ENCODE peak calls at places on chromosomes 1 and 21, in four cellular contexts. I, T, E and K are unnamed samples.

GRCh38 chr21:18253252-18253651 is 8.6 kb downstream of the CHODL start:
- DNase-seq in E (no peak), T (no peak), I (no peak), K (no peak)

GRCh38 chr1:19425643-19426245 is 59.6 kb downstream of the CAPZB start:
- DNase-seq in T (no peak), E (no peak), I (no peak), K (no peak)

GRCh38 chr1:203765029-203765837 is at the start of gene LAX1:
- DNase-seq in T (no peak), E (no peak), I (no peak), K (no peak)

GRCh38 chr1:100627018-100627716 is 89.2 kb downstream of the GPR88 start:
- DNase-seq in E (peak; percentile 88), T (no peak), I (no peak), K (no peak)

GRCh38 chr1:25803368-25803767 is 3.4 kb downstream of the SELENON start:
- DNase-seq in T (no peak), I (no peak), E (no peak), K (no peak)

GRCh38 chr1:30929135-30929889 is 20.8 kb upstream of the SDC3 start:
- DNase-seq in E (peak; percentile 39), T (no peak), I (no peak), K (no peak)

GRCh38 chr1:209202826-209203439 is 380.6 kb upstream of the CAMK1G start:
- DNase-seq in T (peak; percentile 5), I (no peak), E (peak; percentile 67), K (peak; percentile 46)

GRCh38 chr1:154819628-154820590 is 50.2 kb downstream of the KCNN3 start:
- DNase-seq in E (no peak), I (peak; percentile 25), T (peak; percentile 8), K (no peak)

GRCh38 chr21:46060596-46061061 is 37.3 kb upstream of the COL6A2 start:
- DNase-seq in E (peak; percentile 100), I (no peak), T (no peak), K (no peak)

GRCh38 chr21:44027607-44028286 is 15.6 kb downstream of the TRAPPC10 start:
- DNase-seq in T (no peak), I (no peak), E (no peak), K (no peak)

GRCh38 chr1:219660666-219661463 is 48.0 kb upstream of the ZC3H11B start:
- DNase-seq in E (peak; percentile 78), I (peak; percentile 76), T (peak; percentile 71), K (peak; percentile 44)

GRCh38 chr1:60679524-60679923 is 402.8 kb upstream of the NFIA start:
- DNase-seq in E (no peak), I (no peak), T (no peak), K (no peak)

GRCh38 chr1:82464362-82464931 is 663.7 kb downstream of the ADGRL2 start:
- DNase-seq in T (no peak), E (no peak), I (no peak), K (no peak)

GRCh38 chr1:19878637-19878985 is 3.6 kb upstream of the OTUD3 start:
- DNase-seq in E (no peak), T (no peak), I (no peak), K (no peak)

GRCh38 chr1:81954388-81955023 is 153.8 kb downstream of the ADGRL2 start:
- DNase-seq in I (no peak), E (no peak), T (no peak), K (no peak)

GRCh38 chr1:230891984-230892383 is 23.7 kb upstream of the C1orf198 start:
- DNase-seq in I (no peak), T (no peak), E (no peak), K (no peak)

GRCh38 chr1:17567582-17567981 is 28.1 kb downstream of the ARHGEF10L start:
- DNase-seq in I (no peak), T (no peak), E (peak; percentile 95), K (no peak)

GRCh38 chr1:156104861-156105546 is 9.5 kb upstream of the LMNA start:
- DNase-seq in I (no peak), T (no peak), E (peak; percentile 91), K (no peak)

GRCh38 chr1:156101880-156102279 is 12.6 kb upstream of the LMNA start:
- DNase-seq in T (no peak), E (no peak), I (no peak), K (no peak)

GRCh38 chr1:156103521-156103947 is 11.0 kb upstream of the LMNA start:
- DNase-seq in T (no peak), E (peak; percentile 87), I (no peak), K (no peak)

GRCh38 chr1:156102634-156103511 is 11.6 kb upstream of the LMNA start:
- DNase-seq in I (no peak), T (no peak), E (peak; percentile 69), K (no peak)

GRCh38 chr1:156104065-156104810 is 10.3 kb upstream of the LMNA start:
- DNase-seq in I (no peak), E (peak; percentile 95), T (no peak), K (no peak)
- TF ChIP-seq CTCF in I (no peak), E (no peak), T (no peak), K (no peak)

GRCh38 chr1:12049625-12050024 is 13.5 kb upstream of the TNFRSF8 start:
- DNase-seq in E (no peak), T (no peak), I (no peak), K (no peak)
- TF ChIP-seq CTCF in E (no peak), T (no peak), I (peak; percentile 52), K (no peak)

DNA sequence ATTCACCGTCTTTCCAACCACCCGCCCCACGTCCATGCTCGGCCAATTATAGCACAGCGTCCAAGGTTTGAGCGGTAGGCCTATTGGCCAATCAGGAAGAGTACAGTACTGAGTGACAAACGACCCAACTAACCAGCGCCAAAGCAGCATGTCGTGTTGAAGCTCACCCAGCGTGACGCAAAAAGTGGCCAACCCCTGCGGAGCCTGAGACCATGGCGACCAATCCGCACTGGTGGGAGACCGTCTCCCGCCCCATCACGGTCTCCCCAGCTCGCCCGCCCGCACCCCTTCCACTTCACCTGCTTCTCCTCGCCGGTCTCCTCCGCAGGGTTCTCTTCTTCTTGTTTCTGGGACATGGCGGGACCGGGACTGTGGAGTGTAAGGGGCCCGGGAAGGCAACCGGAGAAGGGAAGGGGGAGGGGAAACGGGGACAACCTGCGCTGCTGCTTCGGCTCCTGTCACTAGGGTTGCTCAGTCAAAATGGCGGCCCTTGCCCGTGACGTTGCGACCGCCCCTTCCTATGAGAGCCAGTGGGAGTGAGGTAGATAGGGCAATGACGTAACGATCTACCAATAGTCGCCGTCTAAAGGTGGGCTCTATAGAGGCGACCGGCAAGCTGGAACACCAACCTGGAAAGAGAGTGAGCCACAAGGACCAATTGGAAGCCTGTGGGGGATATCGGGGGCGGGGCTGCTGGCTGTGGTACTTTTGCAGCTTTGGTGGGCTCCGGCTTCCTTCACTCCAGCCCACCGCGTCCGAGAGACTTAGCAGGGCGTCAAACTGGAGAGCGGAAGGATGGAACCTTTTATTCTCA is at the start of gene ENSA:
- DNase-seq in I (peak; percentile 89), T (peak; percentile 98), E (peak; percentile 100), K (peak; percentile 93)
- TF ChIP-seq CTCF in I (no peak), T (no peak), E (no peak), K (no peak)

GRCh38 chr1:67485046-67485811 is 55.0 kb upstream of the SERBP1 start:
- DNase-seq in E (no peak), I (no peak), T (no peak), K (no peak)

GRCh38 chr1:67493148-67493547 is 62.9 kb upstream of the SERBP1 start:
- DNase-seq in T (no peak), I (no peak), E (no peak), K (no peak)

GRCh38 chr1:67491280-67491679 is 61.1 kb upstream of the SERBP1 start:
- DNase-seq in T (no peak), I (no peak), E (no peak), K (no peak)

GRCh38 chr1:67484492-67484891 is 54.3 kb upstream of the SERBP1 start:
- DNase-seq in E (no peak), T (no peak), I (no peak), K (no peak)

DNA sequence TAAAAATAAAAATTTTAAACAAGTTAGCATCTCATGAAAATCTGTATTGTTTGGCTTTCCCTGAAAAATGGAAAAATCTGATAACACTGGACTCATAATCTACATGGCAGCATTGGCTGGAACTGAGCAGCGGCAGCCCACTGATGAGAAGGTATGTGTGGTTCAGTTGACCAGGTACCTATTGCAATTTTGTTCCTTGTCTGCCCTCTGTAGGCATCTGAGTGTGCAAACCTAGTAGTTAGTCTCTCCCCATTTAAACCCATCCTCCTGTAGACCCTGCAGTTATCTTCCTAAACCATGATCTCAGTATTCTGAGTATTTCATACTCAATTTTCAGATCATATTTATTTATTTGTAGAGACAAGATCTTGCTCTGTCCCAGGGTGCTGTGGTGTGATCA is 59.4 kb upstream of the SERBP1 start:
- DNase-seq in E (peak; percentile 8), T (no peak), I (no peak), K (no peak)
- TF ChIP-seq CTCF in E (peak; percentile 31), T (peak; percentile 41), I (peak; percentile 34), K (peak; percentile 41)